ENCODE peak calls at places on chromosomes 16 and 17, in seven cellular contexts. V is right lobe of liver; Z is midbrain; E is left cardiac atrium; I is NCI-H2081; F is effector CD4-positive, alpha-beta T cell; H is kidney glomerular epithelial cell. B is an unnamed sample.

GRCh38 chr17:44117351-44117750 is 6.1 kb downstream of the HDAC5 start:
- DNase-seq in V (no peak), Z (no peak), E (no peak), I (no peak), F (no peak), H (no peak), B (no peak)

GRCh38 chr16:53372942-53373871 is 61.1 kb upstream of the RBL2 start:
- DNase-seq in V (peak; percentile 56), Z (no peak), E (no peak), I (peak; percentile 51), F (peak; percentile 58), H (no peak), B (peak; percentile 87)

GRCh38 chr17:68057531-68057952 is 22.0 kb downstream of the KPNA2 start:
- DNase-seq in V (no peak), Z (no peak), E (no peak), I (peak; percentile 22), F (peak; percentile 26), H (no peak), B (peak; percentile 49)

GRCh38 chr16:54846761-54847160 is 83.9 kb upstream of the IRX5 start:
- DNase-seq in V (no peak), Z (no peak), E (no peak), I (no peak), F (no peak), H (peak; percentile 53), B (no peak)

GRCh38 chr17:65730711-65731169 is 169.3 kb upstream of the AXIN2 start:
- DNase-seq in V (no peak), Z (no peak), E (no peak), I (no peak), F (no peak), H (no peak), B (no peak)

GRCh38 chr17:51947160-51947559 is 211.4 kb downstream of the CA10 start:
- DNase-seq in V (no peak), Z (no peak), E (no peak), I (no peak), F (no peak), H (no peak), B (no peak)

GRCh38 chr17:75535119-75535537 is 9.6 kb downstream of the LLGL2 start:
- DNase-seq in V (no peak), Z (no peak), E (no peak), I (no peak), F (peak; percentile 25), H (no peak), B (peak; percentile 30)

GRCh38 chr17:7294614-7295153 is at the start of gene YBX2:
- DNase-seq in V (peak; percentile 88), Z (no peak), E (peak; percentile 76), I (peak; percentile 53), F (peak; percentile 65), H (no peak), B (peak; percentile 66)

B was measured in stimulated activated naive CD4-positive, alpha-beta T cell.